ENCODE peak calls at places on chromosome 9, in eight cellular contexts. Z is psoas muscle, F is endothelial cell, G is AG09309, X is IMR-90, C is MM.1S, L is GM10248, I is fibroblast of lung. V is an unnamed sample.

GRCh38 chr9:99515874-99516656 is 294.0 kb downstream of the SEC61B start:
- DNase-seq in Z (no peak), F (no peak), G (no peak), X (no peak), C (no peak), L (peak; percentile 30), I (no peak), V (no peak)

GRCh38 chr9:17422994-17423680 is 155.7 kb upstream of the SH3GL2 start:
- DNase-seq in Z (no peak), F (no peak), G (no peak), X (peak; percentile 36), C (no peak), L (no peak), I (no peak), V (peak; percentile 27)

GRCh38 chr9:35728041-35728971 is 3.7 kb downstream of the TLN1 start:
- DNase-seq in Z (peak; percentile 89), F (peak; percentile 68), G (peak; percentile 67), X (peak; percentile 90), C (peak; percentile 29), L (peak; percentile 73), I (peak; percentile 91), V (peak; percentile 85)

GRCh38 chr9:137308102-137308619 is 6.1 kb upstream of the NRARP start:
- DNase-seq in Z (peak; percentile 48), F (no peak), G (no peak), X (no peak), C (no peak), L (no peak), I (no peak), V (no peak)

GRCh38 chr9:131018621-131019020 is 9.6 kb downstream of the LAMC3 start:
- DNase-seq in Z (peak; percentile 45), F (no peak), G (no peak), X (no peak), C (no peak), L (no peak), I (no peak), V (peak; percentile 21)

GRCh38 chr9:125337282-125337681 is 75.7 kb downstream of the GAPVD1 start:
- DNase-seq in Z (no peak), F (no peak), G (no peak), X (no peak), C (no peak), L (no peak), I (no peak), V (no peak)

GRCh38 chr9:81320909-81321482 is 368.4 kb downstream of the TLE1 start:
- DNase-seq in Z (no peak), F (no peak), G (no peak), X (no peak), C (no peak), L (no peak), I (no peak), V (no peak)

GRCh38 chr9:17905356-17906203 is 326.7 kb downstream of the SH3GL2 start:
- DNase-seq in Z (no peak), F (no peak), G (no peak), X (no peak), C (no peak), L (no peak), I (no peak), V (no peak)

GRCh38 chr9:97526895-97527575 is 25.6 kb downstream of the TMOD1 start:
- DNase-seq in Z (no peak), F (no peak), G (no peak), X (no peak), C (no peak), L (no peak), I (no peak), V (no peak)

GRCh38 chr9:137174722-137175293 is 3.0 kb upstream of the TMEM210 start:
- DNase-seq in Z (no peak), F (no peak), G (no peak), X (no peak), C (no peak), L (no peak), I (no peak), V (no peak)

GRCh38 chr9:14868772-14869583 is 41.2 kb downstream of the FREM1 start:
- DNase-seq in Z (no peak), F (no peak), G (no peak), X (no peak), C (no peak), L (no peak), I (no peak), V (no peak)

GRCh38 chr9:27467486-27467885 is 56.6 kb upstream of the IFNK start:
- DNase-seq in Z (no peak), F (no peak), G (no peak), X (no peak), C (no peak), L (no peak), I (no peak), V (no peak)

GRCh38 chr9:107645464-107645833 is 155.9 kb upstream of the KLF4 start:
- DNase-seq in Z (no peak), F (no peak), G (no peak), X (no peak), C (no peak), L (no peak), I (no peak), V (no peak)

GRCh38 chr9:77915744-77916143 is 115.9 kb downstream of the GNAQ start:
- DNase-seq in Z (no peak), F (no peak), G (no peak), X (no peak), C (no peak), L (no peak), I (no peak), V (no peak)

GRCh38 chr9:4642351-4642750 is 19.7 kb upstream of the PLPP6 start:
- DNase-seq in Z (peak; percentile 26), F (no peak), G (no peak), X (no peak), C (no peak), L (no peak), I (no peak), V (no peak)

DNA sequence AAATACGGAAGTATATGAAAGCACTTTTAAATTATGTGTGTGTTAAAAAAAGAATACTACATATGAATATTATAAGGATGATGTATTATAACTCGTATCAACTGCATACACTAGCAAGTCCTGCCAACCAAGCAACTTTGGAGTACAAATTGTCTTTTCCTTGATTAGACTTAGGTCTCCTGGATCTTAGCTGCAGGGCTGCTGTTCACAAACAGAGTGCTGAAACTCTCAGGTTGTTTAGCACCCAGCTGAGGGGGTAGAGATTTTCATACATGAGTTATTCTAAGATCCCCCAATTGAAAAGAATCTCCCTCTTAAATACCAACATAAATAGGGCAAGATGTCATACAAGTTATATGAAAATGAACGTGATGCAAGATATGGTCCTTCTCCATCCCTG is 149.8 kb upstream of the TNC start:
- DNase-seq in Z (no peak), F (no peak), G (no peak), X (peak; percentile 54), C (no peak), L (no peak), I (peak; percentile 51), V (peak; percentile 30)
- TF ChIP-seq CTCF in Z (no peak), F (no peak), G (no peak), X (no peak), C (no peak), L (no peak), I (no peak), V (no peak)

GRCh38 chr9:109254317-109254716 is 66.5 kb downstream of the EPB41L4B start:
- DNase-seq in Z (no peak), F (no peak), G (no peak), X (peak; percentile 86), C (no peak), L (no peak), I (peak; percentile 77), V (peak; percentile 74)

GRCh38 chr9:109252291-109252690 is 68.6 kb downstream of the EPB41L4B start:
- DNase-seq in Z (no peak), F (no peak), G (no peak), X (no peak), C (no peak), L (no peak), I (no peak), V (peak; percentile 78)

GRCh38 chr9:109253241-109253636 is 67.6 kb downstream of the EPB41L4B start:
- DNase-seq in Z (no peak), F (no peak), G (no peak), X (no peak), C (no peak), L (no peak), I (no peak), V (no peak)

GRCh38 chr9:109255394-109255793 is 65.5 kb downstream of the EPB41L4B start:
- DNase-seq in Z (no peak), F (no peak), G (no peak), X (no peak), C (no peak), L (no peak), I (no peak), V (no peak)

DNA sequence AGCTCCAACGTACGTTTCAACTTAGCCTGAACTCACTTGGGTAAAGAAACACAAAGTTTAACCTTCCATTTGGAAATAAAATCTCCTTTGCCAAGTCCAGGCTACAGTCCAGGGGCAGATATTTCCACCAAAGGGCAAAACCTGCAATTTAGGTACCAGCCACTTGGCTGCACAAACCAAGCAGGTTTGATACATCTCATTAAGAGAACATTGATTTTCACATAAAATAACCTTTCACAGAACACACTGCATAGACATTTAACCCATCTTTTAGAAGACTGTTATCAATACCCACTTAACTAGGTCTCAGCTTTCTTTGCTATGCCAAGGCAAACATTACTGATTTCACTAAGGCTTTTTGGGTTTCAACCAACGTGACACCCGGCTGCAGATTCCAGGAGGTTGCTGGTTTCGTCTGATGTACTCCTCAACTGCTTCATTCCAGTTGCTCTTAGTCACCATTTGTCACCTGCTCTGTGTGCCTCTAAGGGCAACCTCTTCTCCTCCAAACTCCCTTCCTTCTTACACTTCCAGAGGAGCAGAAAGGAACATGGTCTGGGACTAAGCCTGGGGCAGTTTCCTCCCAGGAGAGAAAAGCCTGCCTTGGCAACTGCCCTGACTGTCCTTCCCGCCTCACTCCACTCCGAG is 67.1 kb downstream of the EPB41L4B start:
- DNase-seq in Z (no peak), F (no peak), G (no peak), X (peak; percentile 82), C (no peak), L (no peak), I (peak; percentile 91), V (peak; percentile 91)
- TF ChIP-seq CTCF in Z (no peak), F (no peak), G (no peak), X (peak; percentile 1), C (no peak), L (no peak), I (no peak), V (no peak)

GRCh38 chr9:31916591-31917223 is 467.7 kb upstream of the ACO1 start:
- DNase-seq in Z (no peak), F (peak; percentile 12), G (no peak), X (no peak), C (peak; percentile 44), L (no peak), I (no peak), V (peak; percentile 58)
- TF ChIP-seq CTCF in Z (no peak), F (no peak), G (no peak), X (no peak), C (peak; percentile 61), L (peak; percentile 20), I (no peak), V (peak; percentile 19)

DNA sequence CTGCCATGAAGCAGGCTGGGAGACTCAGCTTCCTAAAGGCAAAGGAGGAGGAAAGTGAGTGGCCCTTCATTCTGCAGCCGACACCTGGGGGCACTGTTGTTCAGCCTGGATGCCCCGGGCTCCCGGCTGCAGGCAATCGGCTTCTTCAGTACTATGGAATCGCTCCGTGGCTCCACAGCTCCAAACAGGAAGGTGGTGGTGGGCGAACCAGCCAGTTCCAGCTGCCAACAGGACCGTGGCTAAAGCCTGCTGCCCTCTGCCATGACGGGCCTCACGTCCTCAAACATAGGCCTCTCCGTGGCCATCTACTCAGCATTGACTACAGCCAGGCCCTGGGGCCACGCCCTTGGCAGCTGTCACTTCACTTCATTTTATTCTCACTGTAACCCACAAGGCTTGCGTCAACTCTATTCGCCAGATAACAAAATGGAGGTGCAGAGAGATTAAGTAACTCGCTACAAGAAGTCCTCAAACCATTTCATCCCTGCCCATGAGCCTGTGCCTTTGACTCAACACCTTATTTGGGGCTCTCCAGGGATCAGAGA is 38.1 kb downstream of the PAX5 start:
- DNase-seq in Z (peak; percentile 53), F (peak; percentile 87), G (no peak), X (peak; percentile 53), C (peak; percentile 49), L (peak; percentile 68), I (peak; percentile 52), V (peak; percentile 71)
- TF ChIP-seq CTCF in Z (peak; percentile 31), F (peak; percentile 60), G (peak; percentile 69), X (peak; percentile 79), C (peak; percentile 85), L (peak; percentile 75), I (peak; percentile 69), V (peak; percentile 81)

V was measured in MCF 10A.